ENCODE peak calls at places on chromosomes 7 and 10, in nine cellular contexts. K is dorsolateral prefrontal cortex, E is coronary artery, X is fibroblast of pulmonary artery, V is tibial nerve, Q is astrocyte of the spinal cord, O is transverse colon, G is neural progenitor cell, W is brain microvascular endothelial cell. F is an unnamed sample.

GRCh38 chr7:123355576-123356195 is 155.9 kb upstream of the SLC13A1 start:
- DNase-seq in K (no peak), E (no peak), X (peak; percentile 18), V (no peak), Q (peak; percentile 45), O (no peak), G (peak; percentile 24), W (peak; percentile 46), F (peak; percentile 66)

GRCh38 chr7:44191171-44191570 is 1.9 kb upstream of the GCK start:
- DNase-seq in K (no peak), E (no peak), X (no peak), V (no peak), Q (no peak), O (no peak), G (no peak), W (no peak), F (no peak)

GRCh38 chr10:71964669-71965515 is 697 bp downstream of the CHST3 start:
- DNase-seq in K (no peak), E (peak; percentile 88), X (peak; percentile 79), V (peak; percentile 63), Q (peak; percentile 62), O (peak; percentile 44), G (peak; percentile 57), W (peak; percentile 53), F (no peak)

GRCh38 chr7:47194516-47194915 is 387.4 kb downstream of the TNS3 start:
- DNase-seq in K (no peak), E (no peak), X (no peak), V (no peak), Q (no peak), O (no peak), G (no peak), W (no peak), F (no peak)

GRCh38 chr7:2116903-2117680 is 115.7 kb downstream of the MAD1L1 start:
- DNase-seq in K (peak; percentile 75), E (no peak), X (peak; percentile 39), V (no peak), Q (peak; percentile 44), O (no peak), G (no peak), W (no peak), F (no peak)

GRCh38 chr7:128909605-128910568 is 622 bp downstream of the KCP start:
- DNase-seq in K (no peak), E (peak; percentile 71), X (peak; percentile 44), V (no peak), Q (peak; percentile 24), O (no peak), G (peak; percentile 70), W (peak; percentile 32), F (no peak)

GRCh38 chr10:132489053-132489703 is 48.4 kb upstream of the INPP5A start:
- DNase-seq in K (no peak), E (no peak), X (peak; percentile 5), V (no peak), Q (peak; percentile 84), O (no peak), G (no peak), W (peak; percentile 53), F (no peak)

GRCh38 chr7:151863386-151864079 is 13.4 kb downstream of the PRKAG2 start:
- DNase-seq in K (no peak), E (no peak), X (no peak), V (no peak), Q (no peak), O (no peak), G (peak; percentile 45), W (no peak), F (no peak)

GRCh38 chr10:11576092-11576809 is 35.2 kb downstream of the USP6NL start:
- DNase-seq in K (no peak), E (no peak), X (no peak), V (no peak), Q (no peak), O (no peak), G (no peak), W (no peak), F (no peak)

GRCh38 chr10:69096045-69096444 is 8.1 kb downstream of the SRGN start:
- DNase-seq in K (no peak), E (no peak), X (no peak), V (no peak), Q (no peak), O (no peak), G (no peak), W (no peak), F (no peak)

GRCh38 chr7:115368998-115369397 is 447.1 kb downstream of the MDFIC start:
- DNase-seq in K (no peak), E (no peak), X (no peak), V (no peak), Q (no peak), O (no peak), G (peak; percentile 5), W (no peak), F (no peak)

GRCh38 chr10:28410420-28411135 is 107.7 kb upstream of the MPP7 start:
- DNase-seq in K (no peak), E (no peak), X (peak; percentile 13), V (no peak), Q (no peak), O (no peak), G (no peak), W (no peak), F (no peak)

GRCh38 chr10:28411648-28412047 is 108.8 kb upstream of the MPP7 start:
- DNase-seq in K (no peak), E (no peak), X (no peak), V (no peak), Q (no peak), O (no peak), G (no peak), W (no peak), F (no peak)

GRCh38 chr10:28408237-28408777 is 105.4 kb upstream of the MPP7 start:
- DNase-seq in K (no peak), E (no peak), X (no peak), V (no peak), Q (no peak), O (no peak), G (no peak), W (no peak), F (no peak)

GRCh38 chr10:28411136-28411460 is 108.2 kb upstream of the MPP7 start:
- DNase-seq in K (no peak), E (no peak), X (no peak), V (no peak), Q (no peak), O (no peak), G (no peak), W (no peak), F (no peak)
- TF ChIP-seq CTCF in K (no peak), E (no peak), X (no peak), V (no peak), Q (no peak), O (no peak), G (no peak), W (no peak), F (no peak)

GRCh38 chr10:121087688-121088087 is 236.5 kb downstream of the WDR11 start:
- DNase-seq in K (no peak), E (no peak), X (no peak), V (no peak), Q (no peak), O (no peak), G (no peak), W (no peak), F (no peak)
- H3K4me3 ChIP-seq in K (no peak overlapping the region), E (no peak overlapping the region), X (no peak overlapping the region), V (no peak overlapping the region), Q (no peak overlapping the region), O (no peak overlapping the region), G (no peak overlapping the region), W (no peak overlapping the region), F (no peak overlapping the region)

GRCh38 chr10:111360260-111360925 is 283.6 kb downstream of the ADRA2A start:
- DNase-seq in K (peak; percentile 27), E (no peak), X (peak; percentile 0), V (no peak), Q (no peak), O (peak; percentile 30), G (peak; percentile 78), W (no peak), F (peak; percentile 6)
- TF ChIP-seq CTCF in K (peak; percentile 55), E (no peak), X (peak; percentile 2), V (peak; percentile 24), Q (peak; percentile 12), O (peak; percentile 48), G (peak; percentile 68), W (peak; percentile 6), F (peak; percentile 50)

GRCh38 chr10:4385491-4385890 is 440.5 kb upstream of the AKR1E2 start:
- DNase-seq in K (no peak), E (no peak), X (no peak), V (no peak), Q (no peak), O (no peak), G (no peak), W (no peak), F (no peak)
- H3K4me3 ChIP-seq in K (no peak overlapping the region), E (no peak overlapping the region), X (no peak overlapping the region), V (no peak overlapping the region), Q (no peak overlapping the region), O (no peak overlapping the region), G (no peak overlapping the region), W (no peak overlapping the region), F (no peak overlapping the region)